ENCODE peak calls at places on chromosomes 5 and 9, in four cellular contexts. One of them, this sample, is unnamed. For H3K4me1, the result is how much of the 10 kb centered on the place peaks cover.

GRCh38 chr5:133635051-133635450 is 22.7 kb upstream of the FSTL4 start:
- DNase-seq in trophoblast cell: no peak
- DNase-seq in cardiac muscle cell: peak
- DNase-seq in mesendoderm: peak
- DNase-seq in this sample: no peak

GRCh38 chr5:138603521-138603920 is 28.3 kb upstream of the HSPA9 start:
- DNase-seq in trophoblast cell: no peak
- DNase-seq in cardiac muscle cell: peak
- DNase-seq in mesendoderm: no peak
- DNase-seq in this sample: no peak

GRCh38 chr5:57779383-57780223 is 297.0 kb upstream of the ACTBL2 start:
- DNase-seq in trophoblast cell: peak
- DNase-seq in cardiac muscle cell: peak
- DNase-seq in mesendoderm: peak
- DNase-seq in this sample: no peak

GRCh38 chr9:135222991-135223760 is 135.7 kb downstream of the OLFM1 start:
- DNase-seq in trophoblast cell: no peak
- DNase-seq in cardiac muscle cell: no peak
- DNase-seq in mesendoderm: peak
- DNase-seq in this sample: peak

GRCh38 chr5:165527577-165527976 is 2022.2 kb downstream of the MAT2B start:
- DNase-seq in trophoblast cell: no peak
- DNase-seq in cardiac muscle cell: no peak
- DNase-seq in mesendoderm: no peak
- DNase-seq in this sample: no peak

GRCh38 chr5:19270153-19270552 is 717.8 kb downstream of the CDH18 start:
- DNase-seq in trophoblast cell: no peak
- DNase-seq in cardiac muscle cell: no peak
- DNase-seq in mesendoderm: peak
- DNase-seq in this sample: no peak

GRCh38 chr9:82810902-82811301 is 252.0 kb downstream of the RASEF start:
- DNase-seq in trophoblast cell: peak
- DNase-seq in cardiac muscle cell: peak
- DNase-seq in mesendoderm: peak
- DNase-seq in this sample: no peak

GRCh38 chr9:28212979-28213378 is 639.7 kb upstream of the C9orf72 start:
- DNase-seq in trophoblast cell: peak
- DNase-seq in cardiac muscle cell: peak
- DNase-seq in mesendoderm: peak
- DNase-seq in this sample: no peak

GRCh38 chr5:137696481-137696880 is 39.4 kb downstream of the KLHL3 start:
- DNase-seq in trophoblast cell: no peak
- DNase-seq in cardiac muscle cell: peak
- DNase-seq in mesendoderm: no peak
- DNase-seq in this sample: no peak

GRCh38 chr9:97889941-97890557 is 32.3 kb downstream of the TRMO start:
- DNase-seq in trophoblast cell: peak
- DNase-seq in cardiac muscle cell: peak
- DNase-seq in mesendoderm: peak
- DNase-seq in this sample: no peak

GRCh38 chr9:134606951-134607733 is 34.5 kb upstream of the COL5A1 start:
- DNase-seq in trophoblast cell: no peak
- DNase-seq in cardiac muscle cell: no peak
- DNase-seq in mesendoderm: peak
- DNase-seq in this sample: no peak

GRCh38 chr5:133618141-133618540 is 5.8 kb upstream of the FSTL4 start:
- DNase-seq in trophoblast cell: no peak
- DNase-seq in cardiac muscle cell: no peak
- DNase-seq in mesendoderm: no peak
- DNase-seq in this sample: no peak

GRCh38 chr5:135821802-135822201 is 12.7 kb upstream of the SLC25A48 start:
- DNase-seq in trophoblast cell: no peak
- DNase-seq in cardiac muscle cell: no peak
- DNase-seq in mesendoderm: no peak
- DNase-seq in this sample: no peak

GRCh38 chr9:81575976-81576375 is 113.4 kb downstream of the TLE1 start:
- DNase-seq in trophoblast cell: no peak
- DNase-seq in cardiac muscle cell: peak
- DNase-seq in mesendoderm: no peak
- DNase-seq in this sample: no peak

GRCh38 chr9:18393340-18394130 is 80.4 kb upstream of the ADAMTSL1 start:
- DNase-seq in trophoblast cell: peak
- DNase-seq in cardiac muscle cell: peak
- DNase-seq in mesendoderm: peak
- DNase-seq in this sample: no peak

GRCh38 chr5:142386151-142387021 is 61.6 kb upstream of the SPRY4 start:
- DNase-seq in trophoblast cell: no peak
- DNase-seq in cardiac muscle cell: no peak
- DNase-seq in mesendoderm: no peak
- DNase-seq in this sample: no peak

GRCh38 chr9:70421272-70422180 is 7.1 kb upstream of the KLF9 start:
- DNase-seq in trophoblast cell: no peak
- DNase-seq in cardiac muscle cell: peak
- DNase-seq in mesendoderm: peak
- DNase-seq in this sample: no peak

GRCh38 chr9:134909511-134910105 is 8.1 kb downstream of the FCN1 start:
- DNase-seq in trophoblast cell: no peak
- DNase-seq in cardiac muscle cell: no peak
- DNase-seq in mesendoderm: no peak
- DNase-seq in this sample: peak

GRCh38 chr9:131562032-131562959 is 17.0 kb downstream of the PRRT1B start:
- DNase-seq in trophoblast cell: peak
- DNase-seq in cardiac muscle cell: peak
- DNase-seq in mesendoderm: peak
- DNase-seq in this sample: no peak

GRCh38 chr9:89978185-89978584 is 373.4 kb downstream of the GADD45G start:
- DNase-seq in trophoblast cell: peak
- DNase-seq in cardiac muscle cell: peak
- DNase-seq in mesendoderm: peak
- DNase-seq in this sample: no peak

GRCh38 chr9:110109331-110110110 is 98.4 kb downstream of the C9orf152 start:
- DNase-seq in trophoblast cell: peak
- DNase-seq in cardiac muscle cell: no peak
- DNase-seq in mesendoderm: no peak
- DNase-seq in this sample: no peak
- H3K4me1 ChIP-seq in trophoblast cell: under half
- H3K4me1 ChIP-seq in cardiac muscle cell: under half
- H3K4me1 ChIP-seq in mesendoderm: under half
- H3K4me1 ChIP-seq in this sample: under half

GRCh38 chr5:172898513-172899369 is 60.5 kb upstream of the RPL26L1 start:
- DNase-seq in trophoblast cell: peak
- DNase-seq in cardiac muscle cell: no peak
- DNase-seq in mesendoderm: no peak
- DNase-seq in this sample: no peak
- H3K4me1 ChIP-seq in trophoblast cell: under half
- H3K4me1 ChIP-seq in cardiac muscle cell: under half
- H3K4me1 ChIP-seq in mesendoderm: under half
- H3K4me1 ChIP-seq in this sample: under half

DNA sequence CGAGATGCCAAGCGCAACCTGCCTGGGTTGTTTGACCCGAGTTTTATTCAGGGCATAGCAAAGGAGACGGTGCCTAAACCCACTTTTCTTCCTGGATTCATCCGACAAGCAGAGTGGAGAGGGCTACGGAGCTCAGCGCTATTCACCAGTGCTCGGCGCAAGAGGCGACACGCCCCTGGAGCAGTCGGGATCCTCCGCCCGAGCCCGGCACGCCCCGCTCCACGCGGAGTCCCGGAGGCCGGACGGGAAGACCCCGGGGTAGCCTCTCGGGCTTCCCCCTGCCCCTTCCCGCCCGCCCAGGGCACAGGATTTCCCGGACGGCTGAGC is 460 bp downstream of the SERINC5 start:
- DNase-seq in trophoblast cell: peak
- DNase-seq in cardiac muscle cell: peak
- DNase-seq in mesendoderm: peak
- DNase-seq in this sample: peak
- H3K4me1 ChIP-seq in trophoblast cell: under half
- H3K4me1 ChIP-seq in cardiac muscle cell: under half
- H3K4me1 ChIP-seq in mesendoderm: under half
- H3K4me1 ChIP-seq in this sample: under half

GRCh38 chr5:6142353-6142752 is 236.0 kb downstream of the MED10 start:
- DNase-seq in trophoblast cell: no peak
- DNase-seq in cardiac muscle cell: no peak
- DNase-seq in mesendoderm: no peak
- DNase-seq in this sample: no peak

GRCh38 chr5:6145616-6146237 is 232.6 kb downstream of the MED10 start:
- DNase-seq in trophoblast cell: no peak
- DNase-seq in cardiac muscle cell: no peak
- DNase-seq in mesendoderm: no peak
- DNase-seq in this sample: no peak

GRCh38 chr5:6146264-6146663 is 232.1 kb downstream of the MED10 start:
- DNase-seq in trophoblast cell: no peak
- DNase-seq in cardiac muscle cell: no peak
- DNase-seq in mesendoderm: no peak
- DNase-seq in this sample: no peak

DNA sequence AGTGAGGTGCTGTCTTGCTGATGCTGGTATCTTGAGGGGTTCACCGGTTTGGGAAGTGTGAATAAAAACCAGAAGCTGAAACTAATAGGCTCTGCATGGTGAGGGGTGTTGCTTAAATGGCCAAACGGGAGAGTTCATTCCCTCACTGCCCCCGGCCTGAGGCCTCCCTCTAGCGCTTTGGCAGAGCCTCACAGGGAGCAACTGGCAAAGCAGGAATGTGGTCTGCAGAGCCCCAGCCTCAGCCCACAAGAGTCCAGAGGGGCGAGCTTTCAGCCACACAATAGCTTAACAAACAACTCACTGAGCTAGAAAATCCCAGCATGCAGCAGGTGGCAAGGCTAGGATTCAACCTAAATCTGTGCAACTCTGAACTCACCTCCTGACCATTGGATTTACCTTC is 234.8 kb downstream of the MED10 start:
- DNase-seq in trophoblast cell: no peak
- DNase-seq in cardiac muscle cell: no peak
- DNase-seq in mesendoderm: peak
- DNase-seq in this sample: no peak
- H3K4me1 ChIP-seq in trophoblast cell: under half
- H3K4me1 ChIP-seq in cardiac muscle cell: under half
- H3K4me1 ChIP-seq in mesendoderm: under half
- H3K4me1 ChIP-seq in this sample: under half

GRCh38 chr9:16368425-16369087 is 501.9 kb downstream of the BNC2 start:
- DNase-seq in trophoblast cell: peak
- DNase-seq in cardiac muscle cell: no peak
- DNase-seq in mesendoderm: peak
- DNase-seq in this sample: no peak

GRCh38 chr9:16367605-16368424 is 502.7 kb downstream of the BNC2 start:
- DNase-seq in trophoblast cell: peak
- DNase-seq in cardiac muscle cell: no peak
- DNase-seq in mesendoderm: peak
- DNase-seq in this sample: no peak

GRCh38 chr9:16369427-16369826 is 501.0 kb downstream of the BNC2 start:
- DNase-seq in trophoblast cell: no peak
- DNase-seq in cardiac muscle cell: no peak
- DNase-seq in mesendoderm: peak
- DNase-seq in this sample: no peak

DNA sequence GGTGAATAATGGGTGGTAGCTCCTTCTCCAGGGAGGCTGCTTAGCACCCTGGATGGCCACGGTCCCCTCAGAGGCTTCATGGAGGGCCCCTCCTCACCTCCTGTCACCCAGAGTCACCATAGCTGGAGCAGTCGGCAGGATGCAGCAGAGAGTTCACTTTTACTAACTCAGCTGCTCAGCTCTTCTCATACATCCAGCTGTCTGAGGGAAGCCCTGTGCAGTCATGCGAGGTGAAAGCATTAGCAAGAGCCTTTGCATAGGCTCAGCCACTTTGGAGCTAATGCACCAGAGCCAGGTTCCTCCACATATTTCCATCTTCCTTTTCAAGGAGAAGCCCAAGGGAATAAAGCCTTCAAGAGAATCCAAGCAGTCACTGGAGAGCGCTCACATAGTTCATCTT is 499.2 kb downstream of the BNC2 start:
- DNase-seq in trophoblast cell: no peak
- DNase-seq in cardiac muscle cell: no peak
- DNase-seq in mesendoderm: no peak
- DNase-seq in this sample: no peak
- H3K4me1 ChIP-seq in trophoblast cell: under half
- H3K4me1 ChIP-seq in cardiac muscle cell: under half
- H3K4me1 ChIP-seq in mesendoderm: under half
- H3K4me1 ChIP-seq in this sample: under half

DNA sequence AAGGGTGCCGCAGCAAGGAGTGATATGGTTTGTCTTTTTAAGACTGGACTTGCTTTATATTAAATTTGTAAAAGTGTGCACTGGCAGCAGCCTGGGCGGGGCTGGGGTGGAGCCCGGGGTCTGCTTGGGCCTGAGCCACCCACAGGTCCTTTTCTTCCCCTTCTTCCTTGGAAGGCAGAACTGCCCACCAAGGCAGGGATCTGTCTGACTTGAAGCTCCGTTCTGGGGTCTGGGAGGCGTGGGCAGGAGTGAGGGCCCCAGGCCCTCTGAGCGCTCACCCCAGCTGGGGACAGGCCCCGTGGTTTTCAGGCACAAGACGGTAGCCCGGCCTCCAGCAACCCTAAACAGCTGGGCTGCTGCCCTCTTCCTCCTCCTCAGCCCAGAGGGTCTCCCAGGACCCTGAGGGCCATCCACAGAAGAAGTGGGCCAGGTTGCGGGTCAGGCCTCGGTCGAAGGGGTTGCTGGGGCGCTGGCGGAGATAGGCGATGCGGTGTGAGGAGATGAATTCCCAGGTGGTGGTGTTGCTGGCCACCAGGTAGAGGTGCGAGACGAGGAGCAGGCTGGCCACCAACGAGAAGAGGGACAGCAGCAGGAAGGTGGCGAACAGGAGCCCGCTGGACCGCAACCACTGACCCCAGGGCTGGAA is 3.0 kb downstream of the ZDHHC12 start:
- DNase-seq in trophoblast cell: no peak
- DNase-seq in cardiac muscle cell: no peak
- DNase-seq in mesendoderm: no peak
- DNase-seq in this sample: no peak
- H3K4me1 ChIP-seq in trophoblast cell: under half
- H3K4me1 ChIP-seq in cardiac muscle cell: under half
- H3K4me1 ChIP-seq in mesendoderm: under half
- H3K4me1 ChIP-seq in this sample: under half

GRCh38 chr9:75918909-75919308 is 28.4 kb downstream of the PCSK5 start:
- DNase-seq in trophoblast cell: peak
- DNase-seq in cardiac muscle cell: no peak
- DNase-seq in mesendoderm: no peak
- DNase-seq in this sample: no peak

GRCh38 chr9:75914936-75915335 is 24.5 kb downstream of the PCSK5 start:
- DNase-seq in trophoblast cell: no peak
- DNase-seq in cardiac muscle cell: no peak
- DNase-seq in mesendoderm: no peak
- DNase-seq in this sample: no peak

GRCh38 chr9:75914002-75914401 is 23.5 kb downstream of the PCSK5 start:
- DNase-seq in trophoblast cell: no peak
- DNase-seq in cardiac muscle cell: no peak
- DNase-seq in mesendoderm: no peak
- DNase-seq in this sample: no peak

GRCh38 chr9:75921403-75922127 is 31.1 kb downstream of the PCSK5 start:
- DNase-seq in trophoblast cell: no peak
- DNase-seq in cardiac muscle cell: no peak
- DNase-seq in mesendoderm: no peak
- DNase-seq in this sample: no peak

DNA sequence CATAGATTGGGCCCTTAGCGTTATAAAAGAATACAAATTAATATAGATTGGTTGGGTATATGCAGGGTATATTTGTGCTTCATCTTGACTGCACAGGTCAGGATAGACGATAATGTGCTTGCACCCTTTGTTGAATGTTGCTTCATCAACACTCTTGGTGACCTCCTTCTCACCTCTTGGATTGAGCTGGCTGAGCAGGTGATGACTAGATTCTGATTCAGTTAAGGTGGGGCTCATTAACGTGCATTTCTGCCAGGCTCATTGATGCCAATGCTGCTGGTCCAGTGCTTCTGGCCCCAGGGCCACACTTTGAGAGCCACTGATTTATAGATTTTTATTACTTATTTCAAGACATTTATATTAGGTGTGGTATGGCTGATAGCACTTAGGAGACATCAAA is 27.7 kb downstream of the PCSK5 start:
- DNase-seq in trophoblast cell: no peak
- DNase-seq in cardiac muscle cell: no peak
- DNase-seq in mesendoderm: no peak
- DNase-seq in this sample: no peak
- H3K4me1 ChIP-seq in trophoblast cell: under half
- H3K4me1 ChIP-seq in cardiac muscle cell: under half
- H3K4me1 ChIP-seq in mesendoderm: under half
- H3K4me1 ChIP-seq in this sample: under half